ENCODE peak calls at places on chromosome 14, in four cellular contexts. B is AG09319; F is stimulated activated CD4-positive, alpha-beta T cell treated with anti-CD3 and anti-CD28 coated beads, Interleukin-2, amount 100 ng/mL, for 24 hours; L is stimulated activated CD8-positive, alpha-beta memory T cell treated with anti-CD3 and anti-CD28 coated beads, Interleukin-15, amount 100 ng/mL, for 24 hours. O is an unnamed sample.

GRCh38 chr14:103870144-103870876 is 22.9 kb upstream of the PPP1R13B start:
- DNase-seq in B (no peak), L (no peak), F (no peak), O (no peak)

GRCh38 chr14:59619071-59619470 is 42.5 kb upstream of the CCDC175 start:
- DNase-seq in B (no peak), F (no peak), L (no peak), O (no peak)

GRCh38 chr14:38527502-38527878 is 271.6 kb upstream of the CLEC14A start:
- DNase-seq in B (no peak), L (no peak), F (no peak), O (no peak)

GRCh38 chr14:58280954-58281787 is 17.2 kb upstream of the ARID4A start:
- DNase-seq in L (no peak), F (no peak), B (peak; percentile 76), O (no peak)

GRCh38 chr14:56862843-56863242 is 52.6 kb upstream of the OTX2 start:
- DNase-seq in B (no peak), L (no peak), F (no peak), O (no peak)

GRCh38 chr14:44151120-44151519 is 356.0 kb downstream of the FSCB start:
- DNase-seq in F (no peak), L (no peak), B (no peak), O (no peak)

GRCh38 chr14:47008732-47009131 is 357.2 kb upstream of the RPL10L start:
- DNase-seq in F (no peak), L (no peak), B (no peak), O (no peak)

GRCh38 chr14:81384900-81385299 is 15.2 kb downstream of the STON2 start:
- DNase-seq in B (peak; percentile 83), F (no peak), L (no peak), O (no peak)

GRCh38 chr14:92323031-92323915 is at the start of gene SLC24A4:
- DNase-seq in L (no peak), F (no peak), B (no peak), O (no peak)

GRCh38 chr14:49549881-49550280 is 36.3 kb downstream of the RPS29 start:
- DNase-seq in L (no peak), F (no peak), B (no peak), O (no peak)

GRCh38 chr14:22002860-22003284 is 329.3 kb upstream of the OR4E1 start:
- DNase-seq in L (peak; percentile 17), B (no peak), F (peak; percentile 73), O (no peak)

GRCh38 chr14:52266782-52267181 is 716 bp upstream of the PTGDR start:
- DNase-seq in F (no peak), B (no peak), L (no peak), O (no peak)

GRCh38 chr14:75604979-75605825 is 26.8 kb downstream of the FLVCR2 start:
- DNase-seq in B (no peak), L (no peak), F (no peak), O (no peak)

GRCh38 chr14:90049390-90049789 is 12.4 kb upstream of the KCNK13 start:
- DNase-seq in L (no peak), B (no peak), F (no peak), O (no peak)

GRCh38 chr14:33271216-33271615 is 332.5 kb downstream of the NPAS3 start:
- DNase-seq in F (no peak), B (no peak), L (no peak), O (no peak)

GRCh38 chr14:79598339-79598738 is 613.0 kb downstream of the DIO2 start:
- DNase-seq in L (no peak), B (no peak), F (no peak), O (no peak)

O was measured in omental fat pad.